ENCODE peak calls at places on chromosomes 7 and 10, in six cellular contexts. P is GM12865, R is fibroblast of the aortic adventitia, A is neural progenitor cell, U is GM23338, D is prostate gland. C is an unnamed sample.

GRCh38 chr10:101446947-101447346 is 93.0 kb downstream of the BTRC start:
- DNase-seq in A (no peak), D (no peak), R (no peak), U (no peak), P (no peak), C (no peak)

GRCh38 chr7:111855842-111856227 is 293.5 kb upstream of the IMMP2L start:
- DNase-seq in R (peak; percentile 59), A (peak; percentile 11), D (peak; percentile 43), U (peak; percentile 35), P (no peak), C (peak; percentile 77)

GRCh38 chr7:68425377-68425776 is 1172.9 kb upstream of the AUTS2 start:
- DNase-seq in D (no peak), A (no peak), P (no peak), R (no peak), U (no peak), C (peak; percentile 8)

GRCh38 chr7:125670926-125671572 is 741.4 kb upstream of the POT1 start:
- DNase-seq in U (peak; percentile 66), A (peak; percentile 50), D (no peak), R (peak; percentile 52), P (peak; percentile 20), C (peak; percentile 74)

GRCh38 chr10:43647576-43647975 is 1.1 kb downstream of the ZNF32 start:
- DNase-seq in D (no peak), A (no peak), P (no peak), U (no peak), R (peak; percentile 8), C (no peak)

GRCh38 chr7:100874577-100875355 is at the start of gene SRRT:
- DNase-seq in D (peak; percentile 98), A (peak; percentile 100), R (peak; percentile 98), P (peak; percentile 99), U (peak; percentile 100), C (peak; percentile 99)

GRCh38 chr7:44142028-44142427 is 896 bp upstream of the MYL7 start:
- DNase-seq in A (no peak), R (no peak), P (no peak), U (no peak), D (no peak), C (no peak)

GRCh38 chr10:75023074-75023473 is 88.4 kb upstream of the SAMD8 start:
- DNase-seq in P (no peak), D (no peak), R (no peak), A (no peak), U (no peak), C (no peak)

GRCh38 chr7:148972360-148972759 is 55.9 kb downstream of the PDIA4 start:
- DNase-seq in R (no peak), A (no peak), U (no peak), P (no peak), D (no peak), C (no peak)

GRCh38 chr10:1529806-1530413 is 207.4 kb downstream of the ADARB2 start:
- DNase-seq in U (no peak), D (no peak), A (no peak), P (no peak), R (no peak), C (no peak)

GRCh38 chr10:6689036-6689435 is 109.0 kb upstream of the PRKCQ start:
- DNase-seq in R (no peak), A (no peak), U (no peak), P (no peak), D (no peak), C (no peak)

GRCh38 chr10:130257897-130258296 is 121.7 kb downstream of the GLRX3 start:
- DNase-seq in R (no peak), A (no peak), D (no peak), P (no peak), U (no peak), C (no peak)

GRCh38 chr10:130261306-130261705 is 125.1 kb downstream of the GLRX3 start:
- DNase-seq in A (no peak), P (no peak), R (no peak), U (no peak), D (no peak), C (no peak)

GRCh38 chr10:130255777-130256176 is 119.6 kb downstream of the GLRX3 start:
- DNase-seq in D (no peak), R (no peak), U (no peak), P (no peak), A (no peak), C (no peak)

GRCh38 chr10:130261766-130262165 is 125.6 kb downstream of the GLRX3 start:
- DNase-seq in D (no peak), P (no peak), R (no peak), U (no peak), A (no peak), C (no peak)

GRCh38 chr10:130259380-130259779 is 123.2 kb downstream of the GLRX3 start:
- DNase-seq in D (no peak), R (no peak), A (no peak), P (no peak), U (no peak), C (no peak)
- H3K4me3 ChIP-seq in D (no peak overlapping the region), R (no peak overlapping the region), A (no peak overlapping the region), P (no peak overlapping the region), U (no peak overlapping the region), C (no peak overlapping the region)

DNA sequence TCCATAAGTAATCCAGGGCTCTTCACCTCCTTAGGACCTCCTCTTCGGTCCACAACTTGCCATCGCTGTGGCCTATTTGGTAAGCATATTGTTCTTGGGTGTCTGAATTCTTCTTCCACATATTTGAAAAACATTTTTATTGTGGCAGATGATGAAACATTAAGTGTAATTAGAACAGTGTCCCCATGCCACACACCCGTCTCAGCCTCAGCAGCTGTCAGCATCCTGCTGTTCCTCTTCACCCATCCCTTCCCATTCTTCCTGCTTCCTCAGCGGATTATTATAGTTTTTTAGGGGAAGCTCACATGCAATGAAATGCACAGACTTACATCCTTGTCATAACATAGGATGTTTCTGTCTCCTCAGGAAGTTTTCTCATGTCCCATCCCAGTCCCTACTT is 20.1 kb downstream of the TDRD1 start:
- DNase-seq in A (no peak), D (no peak), R (no peak), U (no peak), P (no peak), C (no peak)
- TF ChIP-seq CTCF in A (no peak), D (no peak), R (no peak), U (no peak), P (no peak), C (no peak)

GRCh38 chr10:95503526-95503925 is 57.6 kb downstream of the SORBS1 start:
- DNase-seq in A (no peak), P (no peak), R (no peak), U (no peak), D (no peak), C (no peak)
- H3K4me3 ChIP-seq in A (no peak overlapping the region), P (no peak overlapping the region), R (no peak overlapping the region), U (no peak overlapping the region), D (no peak overlapping the region), C (no peak overlapping the region)

GRCh38 chr10:91046891-91047290 is 126.0 kb upstream of the ANKRD1 start:
- DNase-seq in U (no peak), D (no peak), A (no peak), P (no peak), R (no peak), C (no peak)

GRCh38 chr10:91048380-91048779 is 127.5 kb upstream of the ANKRD1 start:
- DNase-seq in P (peak; percentile 8), A (no peak), U (no peak), R (no peak), D (no peak), C (no peak)

GRCh38 chr10:91040343-91040742 is 119.5 kb upstream of the ANKRD1 start:
- DNase-seq in A (no peak), P (no peak), R (no peak), D (no peak), U (no peak), C (no peak)

GRCh38 chr10:91042069-91042468 is 121.2 kb upstream of the ANKRD1 start:
- DNase-seq in R (no peak), P (no peak), A (no peak), U (no peak), D (no peak), C (no peak)

GRCh38 chr10:91043173-91043910 is 122.5 kb upstream of the ANKRD1 start:
- DNase-seq in P (peak; percentile 23), U (peak; percentile 56), R (peak; percentile 50), D (no peak), A (peak; percentile 53), C (peak; percentile 74)
- TF ChIP-seq CTCF in P (peak; percentile 26), U (peak; percentile 75), R (peak; percentile 51), D (peak; percentile 21), A (peak; percentile 63), C (peak; percentile 76)

GRCh38 chr7:117211614-117212013 is 111.2 kb downstream of the WNT2 start:
- DNase-seq in D (no peak), U (no peak), P (no peak), A (no peak), R (no peak), C (no peak)

GRCh38 chr7:117210366-117210765 is 112.5 kb downstream of the WNT2 start:
- DNase-seq in R (no peak), A (no peak), U (no peak), P (no peak), D (no peak), C (no peak)

GRCh38 chr7:117210908-117211307 is 112.0 kb downstream of the WNT2 start:
- DNase-seq in P (no peak), D (no peak), U (no peak), R (no peak), A (no peak), C (no peak)

GRCh38 chr7:117216010-117216409 is 106.8 kb downstream of the WNT2 start:
- DNase-seq in P (no peak), R (no peak), A (no peak), D (no peak), U (no peak), C (no peak)

DNA sequence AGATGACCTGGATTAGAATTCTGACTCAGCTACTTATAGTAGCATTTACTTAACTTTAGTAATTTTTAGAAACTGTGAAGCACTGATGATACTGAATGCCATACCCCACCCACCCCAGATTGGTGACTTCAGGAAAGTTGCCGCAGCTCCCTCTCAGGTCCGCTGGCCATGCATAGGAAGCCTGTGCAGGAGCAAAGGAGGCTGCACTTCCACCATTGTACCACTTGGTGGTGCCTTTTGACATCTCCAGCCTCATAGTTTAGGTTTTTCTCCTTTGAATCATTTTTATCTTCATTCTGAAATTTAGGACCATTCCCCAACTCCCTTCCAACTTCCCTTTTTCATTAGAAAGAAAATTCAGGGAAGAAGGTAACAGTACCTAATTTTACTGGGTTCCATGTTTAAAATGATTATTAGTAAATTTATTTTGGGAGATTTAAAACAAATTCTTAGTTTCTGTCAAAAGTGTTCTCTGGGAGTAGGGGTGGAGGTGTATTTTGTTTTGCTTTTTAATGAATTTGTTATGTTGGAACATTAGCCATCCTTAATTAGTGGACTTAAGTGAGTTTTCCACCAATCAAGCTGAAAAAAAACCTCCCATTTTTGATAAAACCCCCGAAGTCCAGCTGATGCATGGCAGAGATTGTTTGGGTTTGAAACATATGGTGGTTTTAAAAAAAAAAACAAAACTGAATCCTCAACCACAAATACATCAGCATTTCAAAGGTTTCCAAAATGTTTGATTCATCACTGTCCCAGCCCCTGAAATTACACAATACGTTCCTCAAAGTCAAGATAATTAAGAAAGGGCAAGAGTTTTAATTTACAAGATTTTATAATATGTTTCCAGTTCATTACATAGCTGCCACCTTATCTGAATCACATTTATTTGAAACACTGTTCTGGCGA is 109.6 kb downstream of the WNT2 start:
- DNase-seq in D (peak; percentile 31), R (peak; percentile 88), U (peak; percentile 87), P (peak; percentile 74), A (peak; percentile 78), C (peak; percentile 82)
- H3K4me3 ChIP-seq in D (no peak overlapping the region), R (no peak overlapping the region), U (no peak overlapping the region), P (no peak overlapping the region), A (no peak overlapping the region), C (no peak overlapping the region)

GRCh38 chr7:29854257-29854938 is 48.1 kb downstream of the WIPF3 start:
- DNase-seq in A (no peak), R (peak; percentile 45), D (no peak), U (peak; percentile 73), P (no peak), C (peak; percentile 19)
- TF ChIP-seq CTCF in A (no peak), R (peak; percentile 16), D (no peak), U (peak; percentile 23), P (no peak), C (no peak)

C was measured in choroid plexus epithelial cell.